ENCODE peak calls at places on chromosomes 5 and 9, in ten cellular contexts. F is midbrain; T is NCI-H460; H is activated effector memory CD4-positive, alpha-beta T cell treated with Interleukin-2 at 50 U/mL for 16 hours; J is T-helper 1 cell; V is activated T-helper 1 cell treated with anti-CD3 and anti-CD28 coated beads, Interleukin-12 subunit alpha, Interleukin-12 subunit beta, Interleukin-2, Interleukin-4 antibody, amounts not matched to agents 30 ng/mL and 10 ng/mL and 1 ng/mL, durations not matched to agents 14 hours and 24 hours and 36 hours; Q is stimulated activated CD4-positive, alpha-beta T cell treated with anti-CD3 and anti-CD28 coated beads, TNF-alpha, amount 100 ng/mL, for 24 hours; Y is SJSA1; K is T-helper 2 cell; Z is NCI-H82. W is an unnamed sample.

GRCh38 chr5:14673443-14673842 is 8.9 kb downstream of the OTULIN start:
- DNase-seq in H (no peak), Z (no peak), Q (no peak), Y (no peak), T (no peak), K (no peak), V (no peak), J (no peak), F (no peak), W (no peak)

GRCh38 chr5:16931334-16932110 is 4.6 kb downstream of the MYO10 start:
- DNase-seq in H (no peak), F (no peak), T (no peak), K (no peak), J (no peak), Q (no peak), V (no peak), Z (peak), Y (no peak), W (no peak)

GRCh38 chr5:150615141-150615699 is 25.2 kb upstream of the SYNPO start:
- DNase-seq in K (no peak), T (no peak), Y (no peak), Z (peak), Q (no peak), H (no peak), J (no peak), F (no peak), V (no peak), W (peak)

GRCh38 chr5:177982072-177982727 is 13.8 kb downstream of the PROP1 start:
- DNase-seq in V (no peak), Z (no peak), Y (no peak), F (no peak), Q (peak), J (no peak), H (no peak), T (no peak), K (no peak), W (no peak)

GRCh38 chr9:135090547-135090946 is 3.1 kb downstream of the OLFM1 start:
- DNase-seq in Z (no peak), V (no peak), J (no peak), Q (no peak), K (no peak), H (no peak), F (no peak), T (no peak), Y (no peak), W (no peak)

GRCh38 chr9:69605406-69605805 is 66.8 kb downstream of the APBA1 start:
- DNase-seq in J (no peak), F (no peak), V (no peak), Q (no peak), H (no peak), T (no peak), Z (no peak), Y (no peak), K (no peak), W (no peak)

GRCh38 chr9:131398204-131398603 is 4.3 kb downstream of the PRRC2B start:
- DNase-seq in F (no peak), H (peak), K (peak), V (peak), Z (no peak), T (no peak), Q (no peak), Y (no peak), J (peak), W (no peak)

GRCh38 chr5:86554638-86555037 is 63.1 kb upstream of the COX7C start:
- DNase-seq in J (no peak), K (no peak), H (no peak), Y (no peak), F (no peak), V (no peak), T (no peak), Q (no peak), Z (no peak), W (no peak)

GRCh38 chr9:92608221-92609141 is 61.5 kb downstream of the IPPK start:
- DNase-seq in T (no peak), V (no peak), F (no peak), Q (no peak), H (no peak), Z (peak), K (no peak), J (no peak), Y (no peak), W (no peak)

GRCh38 chr9:36781532-36781931 is 208.8 kb downstream of the MELK start:
- DNase-seq in Y (no peak), Z (no peak), H (no peak), J (no peak), K (no peak), F (no peak), Q (no peak), T (no peak), V (no peak), W (no peak)

GRCh38 chr5:140336388-140336787 is 10.0 kb downstream of the HBEGF start:
- DNase-seq in T (no peak), Y (no peak), K (no peak), V (no peak), H (no peak), F (no peak), Q (no peak), Z (no peak), J (no peak), W (no peak)

GRCh38 chr5:171207256-171207866 is 101.7 kb upstream of the TLX3 start:
- DNase-seq in K (no peak), H (no peak), F (peak), Y (no peak), V (no peak), Z (peak), J (no peak), Q (no peak), T (peak), W (peak)

GRCh38 chr5:124602925-124603650 is 143.4 kb downstream of the ZNF608 start:
- DNase-seq in Z (peak), Y (no peak), Q (no peak), K (no peak), F (no peak), J (no peak), T (no peak), H (no peak), V (no peak), W (no peak)

GRCh38 chr9:116271991-116272390 is 118.4 kb downstream of the PAPPA start:
- DNase-seq in J (no peak), V (no peak), F (no peak), Z (no peak), K (no peak), H (no peak), Y (no peak), Q (no peak), T (no peak), W (no peak)

GRCh38 chr5:144510845-144511580 is 340.3 kb downstream of the KCTD16 start:
- DNase-seq in K (no peak), V (no peak), Z (peak), Q (no peak), F (no peak), J (no peak), T (no peak), H (no peak), Y (no peak), W (no peak)

GRCh38 chr5:5403736-5404135 is 18.7 kb upstream of the ICE1 start:
- DNase-seq in J (no peak), V (no peak), K (no peak), H (no peak), Y (no peak), Z (peak), T (no peak), F (no peak), Q (no peak), W (no peak)

GRCh38 chr9:13064060-13064459 is 215.4 kb downstream of the MPDZ start:
- DNase-seq in V (no peak), Z (peak), Q (no peak), Y (no peak), F (no peak), J (no peak), K (no peak), H (no peak), T (no peak), W (no peak)

GRCh38 chr5:168364738-168365550 is 73.5 kb downstream of the WWC1 start:
- DNase-seq in H (no peak), T (no peak), Z (no peak), V (no peak), Q (no peak), F (peak), K (no peak), Y (no peak), J (no peak), W (peak)

GRCh38 chr5:34045996-34046395 is 3.0 kb upstream of the C1QTNF3 start:
- DNase-seq in T (no peak), Z (no peak), Q (no peak), V (no peak), Y (no peak), H (no peak), J (no peak), K (no peak), F (no peak), W (peak)

GRCh38 chr5:135367070-135367469 is 32.0 kb downstream of the MACROH2A1 start:
- DNase-seq in F (no peak), J (no peak), Z (no peak), T (no peak), Q (no peak), V (no peak), Y (no peak), K (no peak), H (no peak), W (no peak)